ENCODE peak calls at places on chromosomes 12 and 14, in nine cellular contexts. One of them, this sample, is unnamed. For H3K36me3, the result is how much of the 10 kb centered on the place peaks cover.

GRCh38 chr12:76628745-76629144 is 69.2 kb upstream of the OSBPL8 start:
- DNase-seq in PC-9: no peak
- DNase-seq in cardiac muscle cell: peak
- DNase-seq in sigmoid colon: no peak
- DNase-seq in Karpas-422: no peak
- DNase-seq in psoas muscle: no peak
- DNase-seq in neuronal stem cell: no peak
- DNase-seq in GM12878: no peak
- DNase-seq in MM.1S: no peak
- DNase-seq in this sample: no peak

GRCh38 chr14:58738189-58738836 is 100.6 kb downstream of the DACT1 start:
- DNase-seq in MM.1S: no peak
- DNase-seq in GM12878: no peak
- DNase-seq in cardiac muscle cell: peak
- DNase-seq in psoas muscle: no peak
- DNase-seq in PC-9: no peak
- DNase-seq in neuronal stem cell: no peak
- DNase-seq in sigmoid colon: no peak
- DNase-seq in Karpas-422: no peak
- DNase-seq in this sample: no peak

GRCh38 chr12:52637299-52637698 is 14.7 kb downstream of the KRT2 start:
- DNase-seq in cardiac muscle cell: no peak
- DNase-seq in sigmoid colon: no peak
- DNase-seq in MM.1S: no peak
- DNase-seq in GM12878: no peak
- DNase-seq in PC-9: no peak
- DNase-seq in psoas muscle: no peak
- DNase-seq in neuronal stem cell: no peak
- DNase-seq in Karpas-422: no peak
- DNase-seq in this sample: no peak

GRCh38 chr14:53316504-53316903 is 163.4 kb upstream of the DDHD1 start:
- DNase-seq in cardiac muscle cell: no peak
- DNase-seq in psoas muscle: no peak
- DNase-seq in sigmoid colon: no peak
- DNase-seq in MM.1S: no peak
- DNase-seq in neuronal stem cell: no peak
- DNase-seq in GM12878: no peak
- DNase-seq in Karpas-422: no peak
- DNase-seq in PC-9: no peak
- DNase-seq in this sample: no peak

GRCh38 chr14:76780875-76781647 is 19.8 kb downstream of the VASH1 start:
- DNase-seq in sigmoid colon: peak
- DNase-seq in GM12878: no peak
- DNase-seq in MM.1S: no peak
- DNase-seq in neuronal stem cell: no peak
- DNase-seq in psoas muscle: no peak
- DNase-seq in Karpas-422: no peak
- DNase-seq in PC-9: no peak
- DNase-seq in cardiac muscle cell: peak
- DNase-seq in this sample: no peak

GRCh38 chr14:93728651-93729016 is 59.7 kb downstream of the PRIMA1 start:
- DNase-seq in psoas muscle: no peak
- DNase-seq in sigmoid colon: no peak
- DNase-seq in GM12878: no peak
- DNase-seq in MM.1S: no peak
- DNase-seq in cardiac muscle cell: no peak
- DNase-seq in neuronal stem cell: no peak
- DNase-seq in Karpas-422: no peak
- DNase-seq in PC-9: no peak
- DNase-seq in this sample: no peak

GRCh38 chr12:132154941-132155770 is 10.9 kb downstream of the NOC4L start:
- DNase-seq in psoas muscle: peak
- DNase-seq in Karpas-422: no peak
- DNase-seq in cardiac muscle cell: peak
- DNase-seq in PC-9: no peak
- DNase-seq in sigmoid colon: no peak
- DNase-seq in GM12878: no peak
- DNase-seq in neuronal stem cell: no peak
- DNase-seq in MM.1S: no peak
- DNase-seq in this sample: no peak

GRCh38 chr12:76031414-76032042 is at the start of gene PHLDA1:
- DNase-seq in cardiac muscle cell: peak
- DNase-seq in neuronal stem cell: peak
- DNase-seq in Karpas-422: peak
- DNase-seq in psoas muscle: peak
- DNase-seq in sigmoid colon: peak
- DNase-seq in MM.1S: peak
- DNase-seq in PC-9: peak
- DNase-seq in GM12878: peak
- DNase-seq in this sample: peak

GRCh38 chr12:52618866-52619265 is 507 bp upstream of the KRT73 start:
- DNase-seq in neuronal stem cell: no peak
- DNase-seq in cardiac muscle cell: no peak
- DNase-seq in Karpas-422: no peak
- DNase-seq in MM.1S: no peak
- DNase-seq in GM12878: no peak
- DNase-seq in psoas muscle: no peak
- DNase-seq in PC-9: no peak
- DNase-seq in sigmoid colon: no peak
- DNase-seq in this sample: no peak

GRCh38 chr12:124386661-124387509 is 92.0 kb downstream of the RFLNA start:
- DNase-seq in psoas muscle: peak
- DNase-seq in MM.1S: no peak
- DNase-seq in PC-9: peak
- DNase-seq in sigmoid colon: no peak
- DNase-seq in Karpas-422: no peak
- DNase-seq in cardiac muscle cell: no peak
- DNase-seq in GM12878: no peak
- DNase-seq in neuronal stem cell: no peak
- DNase-seq in this sample: no peak

GRCh38 chr12:74794522-74794921 is 256.9 kb downstream of the ATXN7L3B start:
- DNase-seq in GM12878: no peak
- DNase-seq in psoas muscle: no peak
- DNase-seq in Karpas-422: no peak
- DNase-seq in neuronal stem cell: no peak
- DNase-seq in PC-9: no peak
- DNase-seq in MM.1S: no peak
- DNase-seq in sigmoid colon: no peak
- DNase-seq in cardiac muscle cell: no peak
- DNase-seq in this sample: no peak

GRCh38 chr14:48826058-48826457 is 760.1 kb downstream of the RPS29 start:
- DNase-seq in sigmoid colon: no peak
- DNase-seq in Karpas-422: no peak
- DNase-seq in GM12878: no peak
- DNase-seq in psoas muscle: no peak
- DNase-seq in neuronal stem cell: no peak
- DNase-seq in MM.1S: no peak
- DNase-seq in cardiac muscle cell: no peak
- DNase-seq in PC-9: no peak
- DNase-seq in this sample: no peak

GRCh38 chr12:57522887-57523705 is 472 bp downstream of the MBD6 start:
- DNase-seq in GM12878: no peak
- DNase-seq in MM.1S: peak
- DNase-seq in cardiac muscle cell: peak
- DNase-seq in Karpas-422: peak
- DNase-seq in psoas muscle: peak
- DNase-seq in PC-9: no peak
- DNase-seq in neuronal stem cell: peak
- DNase-seq in sigmoid colon: peak
- DNase-seq in this sample: peak

GRCh38 chr12:110537605-110538409 is 35.7 kb downstream of the RAD9B start:
- DNase-seq in PC-9: no peak
- DNase-seq in MM.1S: no peak
- DNase-seq in psoas muscle: peak
- DNase-seq in sigmoid colon: no peak
- DNase-seq in neuronal stem cell: no peak
- DNase-seq in GM12878: no peak
- DNase-seq in Karpas-422: no peak
- DNase-seq in cardiac muscle cell: no peak
- DNase-seq in this sample: no peak

GRCh38 chr12:121137512-121137911 is 4.8 kb downstream of the P2RX7 start:
- DNase-seq in cardiac muscle cell: no peak
- DNase-seq in GM12878: no peak
- DNase-seq in PC-9: no peak
- DNase-seq in psoas muscle: no peak
- DNase-seq in MM.1S: no peak
- DNase-seq in sigmoid colon: no peak
- DNase-seq in Karpas-422: no peak
- DNase-seq in neuronal stem cell: no peak
- DNase-seq in this sample: no peak

GRCh38 chr12:100512692-100513091 is 39.0 kb downstream of the NR1H4 start:
- DNase-seq in GM12878: no peak
- DNase-seq in cardiac muscle cell: no peak
- DNase-seq in MM.1S: no peak
- DNase-seq in psoas muscle: no peak
- DNase-seq in sigmoid colon: no peak
- DNase-seq in Karpas-422: no peak
- DNase-seq in PC-9: no peak
- DNase-seq in neuronal stem cell: no peak
- DNase-seq in this sample: no peak

GRCh38 chr14:99802301-99803105 is 9.3 kb downstream of the EML1 start:
- DNase-seq in PC-9: no peak
- DNase-seq in GM12878: no peak
- DNase-seq in neuronal stem cell: no peak
- DNase-seq in cardiac muscle cell: no peak
- DNase-seq in sigmoid colon: no peak
- DNase-seq in psoas muscle: no peak
- DNase-seq in Karpas-422: no peak
- DNase-seq in MM.1S: no peak
- DNase-seq in this sample: no peak

GRCh38 chr12:12612403-12612802 is 727 bp downstream of the CREBL2 start:
- DNase-seq in neuronal stem cell: peak
- DNase-seq in PC-9: no peak
- DNase-seq in MM.1S: peak
- DNase-seq in Karpas-422: peak
- DNase-seq in psoas muscle: no peak
- DNase-seq in sigmoid colon: no peak
- DNase-seq in cardiac muscle cell: peak
- DNase-seq in GM12878: no peak
- DNase-seq in this sample: no peak

GRCh38 chr14:94117856-94118255 is 7.3 kb downstream of the IFI27 start:
- DNase-seq in psoas muscle: no peak
- DNase-seq in GM12878: no peak
- DNase-seq in MM.1S: no peak
- DNase-seq in cardiac muscle cell: no peak
- DNase-seq in neuronal stem cell: no peak
- DNase-seq in sigmoid colon: peak
- DNase-seq in Karpas-422: no peak
- DNase-seq in PC-9: no peak
- DNase-seq in this sample: no peak

GRCh38 chr12:11713202-11713601 is 63.7 kb downstream of the ETV6 start:
- DNase-seq in GM12878: no peak
- DNase-seq in Karpas-422: no peak
- DNase-seq in sigmoid colon: no peak
- DNase-seq in MM.1S: no peak
- DNase-seq in psoas muscle: no peak
- DNase-seq in neuronal stem cell: no peak
- DNase-seq in cardiac muscle cell: no peak
- DNase-seq in PC-9: no peak
- DNase-seq in this sample: no peak

GRCh38 chr12:113658030-113658655 is 186.5 kb upstream of the LHX5 start:
- DNase-seq in psoas muscle: no peak
- DNase-seq in GM12878: no peak
- DNase-seq in sigmoid colon: no peak
- DNase-seq in neuronal stem cell: no peak
- DNase-seq in Karpas-422: no peak
- DNase-seq in PC-9: no peak
- DNase-seq in MM.1S: no peak
- DNase-seq in cardiac muscle cell: peak
- DNase-seq in this sample: no peak

GRCh38 chr12:104602426-104602825 is 145.7 kb downstream of the CHST11 start:
- DNase-seq in neuronal stem cell: no peak
- DNase-seq in MM.1S: no peak
- DNase-seq in GM12878: no peak
- DNase-seq in psoas muscle: no peak
- DNase-seq in PC-9: no peak
- DNase-seq in sigmoid colon: no peak
- DNase-seq in cardiac muscle cell: no peak
- DNase-seq in Karpas-422: no peak
- DNase-seq in this sample: no peak

GRCh38 chr12:124713436-124714082 is 146.1 kb upstream of the NCOR2 start:
- DNase-seq in neuronal stem cell: no peak
- DNase-seq in PC-9: no peak
- DNase-seq in psoas muscle: no peak
- DNase-seq in cardiac muscle cell: peak
- DNase-seq in GM12878: peak
- DNase-seq in Karpas-422: peak
- DNase-seq in MM.1S: peak
- DNase-seq in sigmoid colon: peak
- DNase-seq in this sample: no peak

GRCh38 chr12:118164798-118165486 is 29.0 kb downstream of the PEBP1 start:
- DNase-seq in MM.1S: peak
- DNase-seq in psoas muscle: no peak
- DNase-seq in Karpas-422: peak
- DNase-seq in sigmoid colon: no peak
- DNase-seq in GM12878: no peak
- DNase-seq in cardiac muscle cell: peak
- DNase-seq in PC-9: peak
- DNase-seq in neuronal stem cell: peak
- DNase-seq in this sample: peak
- H3K36me3 ChIP-seq in MM.1S: under half
- H3K36me3 ChIP-seq in psoas muscle: under half
- H3K36me3 ChIP-seq in Karpas-422: under half
- H3K36me3 ChIP-seq in sigmoid colon: under half
- H3K36me3 ChIP-seq in GM12878: under half
- H3K36me3 ChIP-seq in cardiac muscle cell: under half
- H3K36me3 ChIP-seq in PC-9: under half
- H3K36me3 ChIP-seq in neuronal stem cell: under half
- H3K36me3 ChIP-seq in this sample: under half

GRCh38 chr14:104384776-104385071 is 194.8 kb upstream of the C14orf180 start:
- DNase-seq in GM12878: no peak
- DNase-seq in sigmoid colon: peak
- DNase-seq in cardiac muscle cell: no peak
- DNase-seq in psoas muscle: no peak
- DNase-seq in PC-9: no peak
- DNase-seq in MM.1S: no peak
- DNase-seq in Karpas-422: no peak
- DNase-seq in neuronal stem cell: no peak
- DNase-seq in this sample: no peak
- H3K36me3 ChIP-seq in GM12878: under half
- H3K36me3 ChIP-seq in sigmoid colon: under half
- H3K36me3 ChIP-seq in cardiac muscle cell: under half
- H3K36me3 ChIP-seq in psoas muscle: under half
- H3K36me3 ChIP-seq in PC-9: under half
- H3K36me3 ChIP-seq in MM.1S: under half
- H3K36me3 ChIP-seq in Karpas-422: under half
- H3K36me3 ChIP-seq in neuronal stem cell: under half
- H3K36me3 ChIP-seq in this sample: under half

GRCh38 chr14:64217318-64217717 is 76.9 kb downstream of the ESR2 start:
- DNase-seq in sigmoid colon: no peak
- DNase-seq in PC-9: no peak
- DNase-seq in Karpas-422: peak
- DNase-seq in neuronal stem cell: no peak
- DNase-seq in GM12878: no peak
- DNase-seq in psoas muscle: no peak
- DNase-seq in MM.1S: peak
- DNase-seq in cardiac muscle cell: peak
- DNase-seq in this sample: no peak
- H3K36me3 ChIP-seq in sigmoid colon: under half
- H3K36me3 ChIP-seq in PC-9: under half
- H3K36me3 ChIP-seq in Karpas-422: half or more
- H3K36me3 ChIP-seq in neuronal stem cell: under half
- H3K36me3 ChIP-seq in GM12878: under half
- H3K36me3 ChIP-seq in psoas muscle: under half
- H3K36me3 ChIP-seq in MM.1S: under half
- H3K36me3 ChIP-seq in cardiac muscle cell: under half
- H3K36me3 ChIP-seq in this sample: under half

GRCh38 chr12:68762691-68763090 is 16.7 kb downstream of the SLC35E3 start:
- DNase-seq in neuronal stem cell: no peak
- DNase-seq in psoas muscle: no peak
- DNase-seq in sigmoid colon: no peak
- DNase-seq in PC-9: no peak
- DNase-seq in MM.1S: no peak
- DNase-seq in Karpas-422: no peak
- DNase-seq in cardiac muscle cell: no peak
- DNase-seq in GM12878: no peak
- DNase-seq in this sample: no peak
- H3K36me3 ChIP-seq in neuronal stem cell: under half
- H3K36me3 ChIP-seq in psoas muscle: under half
- H3K36me3 ChIP-seq in sigmoid colon: under half
- H3K36me3 ChIP-seq in PC-9: under half
- H3K36me3 ChIP-seq in MM.1S: under half
- H3K36me3 ChIP-seq in Karpas-422: under half
- H3K36me3 ChIP-seq in cardiac muscle cell: under half
- H3K36me3 ChIP-seq in GM12878: under half
- H3K36me3 ChIP-seq in this sample: under half